ENCODE peak calls at places on chromosome 22, in six cellular contexts. V is dorsolateral prefrontal cortex; U is right cardiac atrium; T is GM10248; P is GM20000; E is activated CD8-positive, alpha-beta memory T cell treated with anti-CD3 and anti-CD28 coated beads, Interleukin-2, amount 50 U/mL, for 4 hours. B is an unnamed sample.
A peak's percentile ranks its signal among the peaks of the same experiment; 100 is the strongest.

GRCh38 chr22:29166180-29166579 is 39.5 kb upstream of the EMID1 start:
- DNase-seq in T (peak; percentile 24), E (no peak), V (no peak), U (no peak), P (no peak), B (no peak)

GRCh38 chr22:46454910-46455269 is 82.5 kb downstream of the CELSR1 start:
- DNase-seq in P (no peak), E (no peak), T (no peak), V (no peak), U (no peak), B (no peak)

GRCh38 chr22:40519948-40520331 is 116.6 kb downstream of the MRTFA start:
- DNase-seq in U (no peak), T (no peak), V (no peak), E (no peak), P (no peak), B (no peak)

GRCh38 chr22:23047742-23048141 is 22.6 kb upstream of the GNAZ start:
- DNase-seq in E (no peak), U (no peak), V (no peak), T (no peak), P (no peak), B (no peak)

GRCh38 chr22:44217346-44217745 is 36.6 kb downstream of the PARVG start:
- DNase-seq in U (no peak), E (no peak), V (no peak), P (peak; percentile 1), T (peak; percentile 12), B (no peak)

GRCh38 chr22:49141761-49142160 is 685.9 kb downstream of the BRD1 start:
- DNase-seq in V (peak; percentile 76), U (no peak), E (no peak), P (no peak), T (no peak), B (no peak)

GRCh38 chr22:41380993-41381328 is 781 bp upstream of the TEF start:
- DNase-seq in E (no peak), P (no peak), T (no peak), U (no peak), V (no peak), B (no peak)

GRCh38 chr22:19871845-19872778 is 17.4 kb upstream of the GNB1L start:
- DNase-seq in E (peak; percentile 14), V (no peak), U (peak; percentile 53), P (no peak), T (no peak), B (peak; percentile 26)

GRCh38 chr22:21947040-21948014 is 5.3 kb downstream of the PPM1F start:
- DNase-seq in U (peak; percentile 70), E (no peak), V (no peak), P (no peak), T (no peak), B (no peak)